ENCODE peak calls at places on chromosomes 5 and 9, in six cellular contexts. O is endothelial cell of umbilical vein, L is H9, W is psoas muscle, T is A549, U is adrenal gland. E is an unnamed sample.

GRCh38 chr5:57298985-57299491 is 125.2 kb downstream of the GPBP1 start:
- DNase-seq in T (peak; percentile 79), W (no peak), L (peak; percentile 39), U (peak; percentile 56), O (peak; percentile 89), E (peak; percentile 50)

GRCh38 chr5:1241509-1242080 is 16.4 kb downstream of the SLC6A18 start:
- DNase-seq in W (no peak), U (no peak), T (no peak), O (no peak), L (no peak), E (no peak)

GRCh38 chr5:149387081-149387611 is 8.1 kb upstream of the IL17B start:
- DNase-seq in T (no peak), W (no peak), O (no peak), U (no peak), L (no peak), E (no peak)

GRCh38 chr5:6181871-6182270 is 196.5 kb downstream of the MED10 start:
- DNase-seq in O (no peak), T (no peak), L (no peak), U (no peak), W (no peak), E (no peak)

GRCh38 chr5:158797498-158797845 is 302.2 kb downstream of the EBF1 start:
- DNase-seq in L (no peak), U (no peak), T (no peak), O (no peak), W (peak; percentile 59), E (no peak)

GRCh38 chr9:105694848-105695581 is 674 bp downstream of the TMEM38B start:
- DNase-seq in U (peak; percentile 82), O (peak; percentile 65), T (peak; percentile 51), W (peak; percentile 90), L (peak; percentile 61), E (peak; percentile 60)

GRCh38 chr9:4489919-4490704 is at the start of gene SLC1A1:
- DNase-seq in L (peak; percentile 80), W (peak; percentile 76), U (peak; percentile 47), T (peak; percentile 52), O (peak; percentile 69), E (peak; percentile 54)

GRCh38 chr9:118553465-118553864 is 815.8 kb downstream of the BRINP1 start:
- DNase-seq in W (no peak), O (no peak), T (no peak), U (no peak), L (no peak), E (peak; percentile 20)

GRCh38 chr9:35829084-35829763 is at the start of gene TMEM8B:
- DNase-seq in L (peak; percentile 97), T (peak; percentile 90), O (peak; percentile 91), W (peak; percentile 97), U (peak; percentile 98), E (peak; percentile 80)

GRCh38 chr9:25964239-25964638 is 286.0 kb upstream of the TUSC1 start:
- DNase-seq in W (no peak), O (peak; percentile 70), U (peak; percentile 63), T (peak; percentile 82), L (peak; percentile 65), E (peak; percentile 59)

GRCh38 chr5:128091579-128091978 is 8.0 kb downstream of the SLC12A2 start:
- DNase-seq in U (no peak), O (no peak), W (no peak), L (no peak), T (no peak), E (no peak)

GRCh38 chr5:111774525-111774924 is 17.5 kb upstream of the NREP start:
- DNase-seq in W (peak; percentile 51), L (peak; percentile 45), U (peak; percentile 28), T (no peak), O (peak; percentile 77), E (peak; percentile 12)

GRCh38 chr5:660491-661030 is 32.6 kb downstream of the TPPP start:
- DNase-seq in U (no peak), T (no peak), L (no peak), O (no peak), W (no peak), E (no peak)

GRCh38 chr5:103340132-103340531 is 81.6 kb downstream of the MACIR start:
- DNase-seq in W (no peak), U (no peak), O (no peak), T (no peak), L (no peak), E (no peak)

GRCh38 chr9:21381752-21382339 is 3.4 kb downstream of the IFNA2 start:
- DNase-seq in T (peak; percentile 46), U (no peak), O (no peak), W (no peak), L (no peak), E (no peak)

GRCh38 chr9:126016579-126017290 is 269.6 kb downstream of the PBX3 start:
- DNase-seq in L (no peak), U (no peak), W (peak; percentile 43), T (no peak), O (no peak), E (no peak)

DNA sequence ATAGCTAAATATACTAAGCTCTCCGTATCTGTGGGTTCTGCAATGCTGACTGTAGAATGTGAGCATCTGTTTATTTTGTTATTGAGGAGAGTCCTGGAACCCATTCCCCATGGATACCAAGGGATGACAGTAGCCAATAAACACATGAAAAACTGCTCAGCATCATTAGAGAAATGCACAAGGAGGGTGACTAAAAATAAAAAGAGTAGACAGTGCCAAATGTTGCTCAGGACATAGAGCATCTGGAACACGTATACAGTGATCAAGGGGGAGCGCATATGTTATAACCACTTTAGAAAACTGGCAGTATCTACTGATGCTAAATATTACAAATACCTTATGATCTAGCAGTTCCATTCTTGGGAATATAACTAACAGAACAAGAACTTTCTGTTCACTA is 31.0 kb downstream of the MARCHF6 start:
- DNase-seq in O (no peak), L (no peak), T (no peak), U (no peak), W (no peak), E (no peak)
- TF ChIP-seq CTCF in O (no peak), L (no peak), T (no peak), U (no peak), W (no peak), E (no peak)

DNA sequence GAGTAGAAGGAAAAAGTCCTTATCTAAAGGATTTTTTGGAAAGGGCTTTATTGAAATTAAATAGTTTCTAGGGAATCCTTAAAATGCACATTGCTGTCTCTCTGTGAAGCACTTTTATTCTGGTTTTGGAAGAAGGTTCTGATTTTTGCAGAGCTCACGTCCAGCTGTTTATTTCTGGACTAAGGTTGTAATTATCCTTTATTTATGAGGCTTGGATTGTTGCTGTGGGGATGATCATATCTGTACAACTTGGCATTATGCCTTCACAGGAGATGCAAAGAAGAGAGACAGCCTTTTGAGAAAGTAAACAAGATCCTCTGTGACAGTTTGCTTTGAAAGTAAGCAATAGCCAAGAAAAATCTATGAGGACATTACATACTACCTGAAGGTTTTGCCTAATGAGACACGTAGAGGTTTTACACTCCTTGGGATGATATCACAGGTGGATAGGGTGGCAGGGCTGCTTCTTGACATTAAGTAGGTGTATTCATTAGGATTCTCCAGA is 14.6 kb downstream of the SMARCA2 start:
- DNase-seq in L (no peak), U (no peak), W (no peak), O (no peak), T (no peak), E (no peak)
- H3K4me1 ChIP-seq in L (peaks cover 2% of the 10 kb centered on the region), U (peaks cover 60% of the 10 kb centered on the region), W (peaks cover 64% of the 10 kb centered on the region), O (peaks cover 24% of the 10 kb centered on the region), T (no peaks in the 10 kb centered on the region), E (no peaks in the 10 kb centered on the region)

GRCh38 chr5:173318881-173319609 is 9.2 kb downstream of the STC2 start:
- DNase-seq in U (no peak), O (no peak), T (no peak), L (no peak), W (no peak), E (no peak)

GRCh38 chr5:173321886-173322285 is 6.3 kb downstream of the STC2 start:
- DNase-seq in U (no peak), W (no peak), O (no peak), T (no peak), L (no peak), E (no peak)

GRCh38 chr5:173318338-173318737 is 9.9 kb downstream of the STC2 start:
- DNase-seq in U (no peak), W (no peak), O (no peak), L (no peak), T (no peak), E (no peak)

GRCh38 chr5:173319610-173320100 is 8.6 kb downstream of the STC2 start:
- DNase-seq in T (no peak), O (no peak), U (no peak), W (no peak), L (no peak), E (no peak)

DNA sequence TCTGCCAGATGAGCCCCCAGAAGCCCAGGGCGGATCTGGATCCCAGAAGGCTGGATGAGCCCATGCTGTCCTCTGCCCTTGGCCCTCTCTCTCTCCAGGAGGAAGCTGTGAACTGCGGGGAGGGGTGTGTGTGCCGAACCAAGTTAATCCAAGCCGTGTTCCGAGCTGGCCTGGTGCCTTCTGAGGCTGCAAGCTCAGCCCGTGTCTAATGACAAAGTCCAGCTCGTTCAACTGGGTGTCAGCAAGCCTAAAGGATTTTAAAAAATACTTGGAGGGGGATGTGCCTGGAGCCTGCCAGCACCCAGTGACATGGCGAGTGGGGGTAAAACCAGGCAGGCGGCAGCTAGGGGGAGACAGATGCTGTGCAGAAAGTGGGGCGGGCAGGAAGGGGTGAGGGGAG is 8.0 kb downstream of the STC2 start:
- DNase-seq in O (no peak), U (no peak), L (no peak), W (peak; percentile 75), T (no peak), E (no peak)
- TF ChIP-seq CTCF in O (no peak), U (no peak), L (peak; percentile 20), W (no peak), T (no peak), E (no peak)

GRCh38 chr5:119318256-119318914 is 37.4 kb upstream of the TNFAIP8 start:
- DNase-seq in L (no peak), U (no peak), T (no peak), O (no peak), W (no peak), E (peak; percentile 68)
- H3K4me1 ChIP-seq in L (no peaks in the 10 kb centered on the region), U (no peaks in the 10 kb centered on the region), T (peaks cover 46% of the 10 kb centered on the region), O (peaks cover 3% of the 10 kb centered on the region), W (no peaks in the 10 kb centered on the region), E (peaks cover 28% of the 10 kb centered on the region)

GRCh38 chr5:170338933-170339779 is 41.6 kb upstream of the LCP2 start:
- DNase-seq in W (no peak), U (no peak), L (peak; percentile 76), O (no peak), T (no peak), E (no peak)
- TF ChIP-seq CTCF in W (peak; percentile 24), U (peak; percentile 37), L (peak; percentile 86), O (no peak), T (peak; percentile 5), E (peak; percentile 54)

E was measured in mammary epithelial cell.